ENCODE peak calls at places on chromosomes 2 and 18, in ten cellular contexts. Z, R, S, U, A, F, B, G, V and N are unnamed samples.

GRCh38 chr2:20157606-20157970 is 67.3 kb downstream of the SDC1 start:
- DNase-seq in F (no peak), U (no peak), B (no peak), V (no peak), S (no peak), G (no peak), R (peak; percentile 54), Z (no peak), A (no peak), N (no peak)

GRCh38 chr18:28039078-28039477 is 137.9 kb downstream of the CDH2 start:
- DNase-seq in Z (no peak), R (peak; percentile 34), S (no peak), A (peak; percentile 74), G (no peak), B (no peak), V (peak; percentile 76), F (no peak), U (peak; percentile 64), N (peak; percentile 14)

GRCh38 chr2:65387017-65387416 is 45.4 kb downstream of the SPRED2 start:
- DNase-seq in A (no peak), V (no peak), Z (no peak), S (no peak), B (no peak), F (no peak), U (no peak), R (no peak), G (no peak), N (no peak)

GRCh38 chr18:10912790-10913560 is 236.4 kb downstream of the PIEZO2 start:
- DNase-seq in G (no peak), R (peak; percentile 79), Z (peak; percentile 45), F (no peak), B (no peak), A (no peak), V (no peak), S (no peak), U (peak; percentile 97), N (no peak)

GRCh38 chr2:75292826-75293225 is 93.5 kb upstream of the TACR1 start:
- DNase-seq in A (no peak), V (no peak), F (no peak), B (no peak), U (peak; percentile 96), R (peak; percentile 83), G (no peak), S (no peak), Z (no peak), N (no peak)

GRCh38 chr2:217710218-217710565 is 292.6 kb downstream of the TNS1 start:
- DNase-seq in A (no peak), B (no peak), U (no peak), V (no peak), S (no peak), Z (no peak), R (peak; percentile 86), F (no peak), G (no peak), N (no peak)

GRCh38 chr2:241808051-241808450 is 942 bp upstream of the NEU4 start:
- DNase-seq in U (no peak), A (no peak), G (no peak), F (no peak), B (no peak), S (peak; percentile 43), R (no peak), V (no peak), Z (no peak), N (no peak)

GRCh38 chr2:179605341-179605740 is 256.1 kb downstream of the ZNF385B start:
- DNase-seq in B (no peak), R (peak; percentile 45), F (no peak), S (no peak), U (no peak), V (no peak), Z (no peak), G (no peak), A (no peak), N (no peak)

GRCh38 chr2:172839446-172839845 is 103.8 kb downstream of the RAPGEF4 start:
- DNase-seq in V (no peak), G (no peak), U (no peak), Z (no peak), A (no peak), R (no peak), S (no peak), B (no peak), F (no peak), N (no peak)

DNA sequence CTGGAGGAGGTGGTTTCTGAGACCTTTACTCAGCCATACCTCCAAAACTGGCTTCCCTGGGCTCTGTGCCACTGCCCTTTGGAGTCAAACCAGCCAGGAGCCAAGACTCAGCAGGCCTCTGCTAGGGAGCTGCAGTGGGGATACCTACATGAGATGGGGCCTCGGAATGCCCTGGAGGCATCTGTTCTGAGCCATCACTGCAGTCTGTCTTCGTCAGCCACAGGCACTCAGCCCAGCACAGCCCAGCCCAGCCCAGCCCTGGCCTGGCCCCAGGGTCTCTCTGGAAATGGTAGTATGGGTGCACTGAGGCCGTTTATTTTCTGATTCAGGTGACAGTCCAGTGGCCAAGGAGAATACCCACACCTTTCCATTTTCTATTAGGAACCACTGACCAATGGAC is 209.8 kb downstream of the CELF4 start:
- DNase-seq in B (no peak), S (no peak), R (no peak), A (no peak), F (no peak), Z (no peak), V (no peak), G (no peak), U (no peak), N (no peak)
- TF ChIP-seq POLR2A in B (no peak), S (no peak), R (no peak), A (no peak), F (no peak), Z (no peak), V (no peak), G (no peak), U (no peak), N (no peak)

GRCh38 chr2:96550787-96551604 is 14.4 kb downstream of the ARID5A start:
- DNase-seq in R (no peak), U (no peak), G (no peak), A (no peak), B (no peak), V (no peak), Z (no peak), S (peak; percentile 20), F (peak; percentile 64), N (no peak)

GRCh38 chr2:96549466-96549785 is 12.9 kb downstream of the ARID5A start:
- DNase-seq in S (peak; percentile 22), R (no peak), U (no peak), Z (no peak), B (no peak), V (no peak), G (peak; percentile 57), F (peak; percentile 68), A (no peak), N (no peak)

GRCh38 chr2:96548558-96549465 is 12.3 kb downstream of the ARID5A start:
- DNase-seq in Z (no peak), U (no peak), B (no peak), A (no peak), F (no peak), G (peak; percentile 48), R (no peak), S (peak; percentile 11), V (no peak), N (no peak)

GRCh38 chr2:96551605-96552283 is 15.2 kb downstream of the ARID5A start:
- DNase-seq in B (no peak), U (no peak), S (no peak), F (peak; percentile 83), A (no peak), V (no peak), R (no peak), G (no peak), Z (no peak), N (no peak)

GRCh38 chr2:96549967-96550786 is 13.6 kb downstream of the ARID5A start:
- DNase-seq in Z (no peak), S (peak; percentile 17), U (no peak), G (peak; percentile 59), R (no peak), F (peak; percentile 74), V (peak; percentile 50), A (peak; percentile 84), B (no peak), N (no peak)
- TF ChIP-seq POLR2A in Z (no peak), S (no peak), U (no peak), G (no peak), R (no peak), F (no peak), V (no peak), A (no peak), B (no peak), N (no peak)

DNA sequence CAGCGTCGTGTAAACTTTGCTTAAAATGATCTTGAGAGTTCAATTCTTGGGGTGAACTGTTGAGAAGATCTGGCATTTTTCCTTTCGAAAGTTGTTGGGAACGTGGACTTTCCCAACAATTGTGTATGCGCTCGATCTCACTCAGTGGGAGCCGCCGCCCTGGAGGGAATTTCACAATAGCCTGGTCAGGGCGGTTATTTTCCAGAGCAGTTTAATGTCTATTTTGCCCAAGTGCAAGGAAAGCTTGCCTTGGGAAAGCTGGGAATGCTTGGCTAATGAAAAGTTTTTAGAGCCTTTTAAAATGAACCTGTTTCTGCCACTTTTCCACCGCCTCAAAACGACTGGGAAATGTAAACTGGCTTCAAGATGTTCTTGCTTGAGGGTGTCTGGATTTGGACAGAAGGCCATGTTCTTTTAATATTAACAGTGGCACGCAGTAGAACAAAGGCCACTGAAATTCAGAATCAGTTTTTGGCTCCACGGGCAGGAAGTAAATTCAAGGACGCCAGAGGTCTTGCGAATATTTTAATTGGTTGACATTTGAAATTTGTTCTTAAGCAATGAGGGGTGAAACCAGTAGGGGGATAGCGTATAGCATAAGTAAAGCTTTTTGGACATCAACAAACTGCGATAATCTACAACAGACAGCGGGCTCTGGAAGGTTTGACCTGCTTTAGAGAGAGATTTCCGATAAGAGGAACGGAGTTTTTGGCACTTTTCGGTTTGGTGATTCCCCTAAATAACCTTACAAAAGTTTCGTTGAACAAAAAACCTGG is 1.2 kb downstream of the CFLAR start:
- DNase-seq in R (peak; percentile 86), S (peak; percentile 83), Z (peak; percentile 71), U (peak; percentile 94), A (peak; percentile 88), F (peak; percentile 96), G (peak; percentile 90), B (peak; percentile 80), V (peak; percentile 63), N (no peak)
- TF ChIP-seq POLR2A in R (no peak), S (no peak), Z (peak; percentile 52), U (peak; percentile 58), A (no peak), F (no peak), G (peak; percentile 15), B (no peak), V (peak; percentile 47), N (no peak)

DNA sequence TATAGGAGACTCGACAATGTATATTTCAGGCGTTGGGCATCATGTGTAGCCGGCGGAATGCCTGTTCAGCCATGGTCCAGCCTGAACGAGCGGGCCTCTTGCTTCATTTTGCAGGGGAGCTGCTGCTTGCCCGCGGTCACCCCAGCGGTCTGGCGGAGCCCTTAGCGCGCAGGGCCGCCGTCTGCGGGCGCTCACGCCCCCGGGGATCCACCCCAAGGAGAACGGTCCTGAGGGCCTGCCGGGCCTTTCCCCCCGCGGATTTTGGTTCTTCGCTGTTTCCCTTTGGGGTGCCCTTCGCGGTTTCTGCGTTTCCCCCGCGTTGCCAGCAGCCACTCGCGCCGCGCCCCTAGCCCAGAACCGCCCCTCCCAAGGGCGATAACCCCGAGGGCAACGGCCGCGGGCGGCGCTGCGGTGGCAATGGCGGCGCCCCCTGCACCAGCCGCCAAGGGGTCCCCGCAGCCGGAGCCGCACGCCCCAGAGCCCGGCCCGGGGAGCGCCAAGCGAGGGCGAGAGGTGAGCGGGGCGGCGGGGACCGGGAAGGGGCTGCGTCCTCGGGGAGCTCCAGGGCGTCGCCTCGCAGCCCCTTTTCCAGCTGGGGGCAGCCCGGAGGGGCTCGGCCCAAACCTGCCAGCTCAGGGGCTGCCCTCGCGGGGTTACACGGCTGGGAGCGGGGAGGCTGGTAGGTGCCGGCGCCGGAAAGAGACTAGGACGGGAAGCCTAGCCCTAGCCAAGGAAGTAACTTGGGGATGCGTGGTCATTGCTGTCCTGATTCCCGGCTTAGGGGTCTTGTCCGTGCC is at the start of gene MFSD2B:
- DNase-seq in F (peak; percentile 80), Z (no peak), A (no peak), G (no peak), V (no peak), S (no peak), U (no peak), B (no peak), R (no peak), N (no peak)
- TF ChIP-seq POLR2A in F (no peak), Z (no peak), A (no peak), G (no peak), V (no peak), S (no peak), U (no peak), B (no peak), R (no peak), N (no peak)